ENCODE peak calls at places on chromosomes 3 and 15, in six cellular contexts. V is heart right ventricle, G is PC-9, A is heart left ventricle, M is endothelial cell, Z is choroid plexus epithelial cell. L is an unnamed sample.

GRCh38 chr3:55518451-55518850 is 31.3 kb upstream of the WNT5A start:
- DNase-seq in V (no peak), A (no peak), G (peak), Z (no peak), M (no peak), L (no peak)

GRCh38 chr3:148681080-148681479 is 16.6 kb upstream of the AGTR1 start:
- DNase-seq in M (no peak), Z (peak), V (no peak), A (no peak), G (peak), L (no peak)

GRCh38 chr15:65368300-65368617 is 9.5 kb downstream of the IGDCC3 start:
- DNase-seq in A (peak), M (peak), G (no peak), V (peak), Z (no peak), L (no peak)

GRCh38 chr3:188978772-188979171 is 193.0 kb upstream of the TPRG1 start:
- DNase-seq in G (no peak), M (no peak), V (peak), A (no peak), Z (peak), L (no peak)

GRCh38 chr3:153166206-153166605 is 4.2 kb downstream of the RAP2B start:
- DNase-seq in M (no peak), A (no peak), G (no peak), Z (peak), V (no peak), L (no peak)

GRCh38 chr3:197949767-197950660 is at the start of gene RPL35A:
- DNase-seq in V (peak), A (peak), G (peak), Z (peak), M (peak), L (peak)

GRCh38 chr3:79419222-79419621 is 348.6 kb downstream of the ROBO1 start:
- DNase-seq in A (no peak), Z (peak), V (no peak), G (no peak), M (no peak), L (no peak)

GRCh38 chr3:75655501-75655904 is 8.6 kb upstream of the FRG2C start:
- DNase-seq in Z (no peak), M (peak), G (no peak), A (no peak), V (no peak), L (no peak)

GRCh38 chr15:62964251-62964650 is 78.3 kb upstream of the TPM1 start:
- DNase-seq in M (no peak), V (no peak), Z (no peak), A (no peak), G (no peak), L (no peak)

GRCh38 chr3:38566215-38566528 is 70.0 kb downstream of the EXOG start:
- DNase-seq in G (no peak), M (no peak), A (no peak), Z (no peak), V (peak), L (no peak)

GRCh38 chr15:85297537-85297936 is 82.9 kb upstream of the AKAP13 start:
- DNase-seq in M (no peak), V (no peak), G (no peak), A (no peak), Z (no peak), L (no peak)

GRCh38 chr3:148090156-148090555 is 607.5 kb upstream of the AGTR1 start:
- DNase-seq in A (no peak), Z (no peak), G (no peak), M (no peak), V (no peak), L (no peak)

GRCh38 chr3:57863380-57863779 is 107.3 kb downstream of the SLMAP start:
- DNase-seq in V (no peak), M (no peak), A (no peak), Z (no peak), G (no peak), L (no peak)

GRCh38 chr3:159828542-159828943 is 160.1 kb upstream of the IL12A start:
- DNase-seq in M (no peak), V (no peak), G (no peak), Z (peak), A (no peak), L (peak)

GRCh38 chr3:55587476-55587875 is 100.4 kb upstream of the WNT5A start:
- DNase-seq in Z (peak), G (peak), V (no peak), A (no peak), M (no peak), L (no peak)

GRCh38 chr3:170942011-170942410 is 33.6 kb upstream of the EIF5A2 start:
- DNase-seq in V (no peak), A (no peak), Z (no peak), M (no peak), G (peak), L (no peak)

GRCh38 chr3:99953596-99953995 is 135.9 kb downstream of the CMSS1 start:
- DNase-seq in M (no peak), V (no peak), A (no peak), G (no peak), Z (no peak), L (no peak)

GRCh38 chr15:65408370-65409283 is 14.1 kb downstream of the IGDCC4 start:
- DNase-seq in M (no peak), Z (peak), A (no peak), G (no peak), V (no peak), L (no peak)

GRCh38 chr3:141619450-141619849 is 118.6 kb upstream of the RNF7 start:
- DNase-seq in V (no peak), M (no peak), G (no peak), A (no peak), Z (no peak), L (no peak)

GRCh38 chr15:69074843-69075224 is 60.3 kb downstream of the NOX5 start:
- DNase-seq in M (peak), A (no peak), G (no peak), Z (peak), V (no peak), L (no peak)

GRCh38 chr15:74908635-74909034 is 2.0 kb upstream of the FAM219B start:
- DNase-seq in V (no peak), A (no peak), G (no peak), M (no peak), Z (no peak), L (no peak)

GRCh38 chr3:192812736-192813383 is 85.5 kb upstream of the FGF12 start:
- DNase-seq in A (no peak), Z (peak), M (peak), V (no peak), G (peak), L (no peak)

GRCh38 chr3:100150583-100150982 is 36.3 kb upstream of the FILIP1L start:
- DNase-seq in Z (no peak), M (no peak), A (no peak), G (no peak), V (no peak), L (no peak)

GRCh38 chr3:19946832-19947548 is at the start of gene RAB5A:
- DNase-seq in G (peak), Z (peak), V (peak), M (peak), A (peak), L (peak)

GRCh38 chr3:171044828-171045793 is 18.6 kb upstream of the SLC2A2 start:
- DNase-seq in M (no peak), Z (peak), G (peak), A (no peak), V (no peak), L (no peak)

GRCh38 chr15:61228025-61228901 is 839 bp downstream of the RORA start:
- DNase-seq in Z (peak), A (no peak), G (no peak), M (peak), V (peak), L (no peak)

GRCh38 chr3:187798126-187798525 is 52.9 kb upstream of the BCL6 start:
- DNase-seq in M (no peak), G (no peak), Z (no peak), A (no peak), V (no peak), L (no peak)

GRCh38 chr15:88658972-88659931 is 20.4 kb downstream of the ISG20 start:
- DNase-seq in A (no peak), G (peak), M (no peak), Z (no peak), V (no peak), L (no peak)

GRCh38 chr3:78951546-78951945 is 816.3 kb downstream of the ROBO1 start:
- DNase-seq in Z (peak), M (no peak), V (no peak), A (no peak), G (no peak), L (no peak)

GRCh38 chr3:70982700-70983140 is 600.8 kb downstream of the FOXP1 start:
- DNase-seq in M (peak), A (peak), V (peak), G (peak), Z (peak), L (no peak)

GRCh38 chr15:42879390-42879912 is 41.1 kb downstream of the TTBK2 start:
- DNase-seq in Z (no peak), G (no peak), A (no peak), M (no peak), V (no peak), L (no peak)

GRCh38 chr15:74725845-74726773 is 781 bp upstream of the CYP1A1 start:
- DNase-seq in Z (peak), M (peak), V (peak), A (peak), G (no peak), L (peak)

GRCh38 chr3:56926513-56927282 is 124.9 kb upstream of the ARHGEF3 start:
- DNase-seq in Z (peak), M (no peak), V (no peak), A (no peak), G (no peak), L (no peak)

GRCh38 chr15:81642451-81642990 is 268.5 kb upstream of the TMC3 start:
- DNase-seq in V (no peak), M (no peak), A (no peak), G (no peak), Z (peak), L (no peak)

DNA sequence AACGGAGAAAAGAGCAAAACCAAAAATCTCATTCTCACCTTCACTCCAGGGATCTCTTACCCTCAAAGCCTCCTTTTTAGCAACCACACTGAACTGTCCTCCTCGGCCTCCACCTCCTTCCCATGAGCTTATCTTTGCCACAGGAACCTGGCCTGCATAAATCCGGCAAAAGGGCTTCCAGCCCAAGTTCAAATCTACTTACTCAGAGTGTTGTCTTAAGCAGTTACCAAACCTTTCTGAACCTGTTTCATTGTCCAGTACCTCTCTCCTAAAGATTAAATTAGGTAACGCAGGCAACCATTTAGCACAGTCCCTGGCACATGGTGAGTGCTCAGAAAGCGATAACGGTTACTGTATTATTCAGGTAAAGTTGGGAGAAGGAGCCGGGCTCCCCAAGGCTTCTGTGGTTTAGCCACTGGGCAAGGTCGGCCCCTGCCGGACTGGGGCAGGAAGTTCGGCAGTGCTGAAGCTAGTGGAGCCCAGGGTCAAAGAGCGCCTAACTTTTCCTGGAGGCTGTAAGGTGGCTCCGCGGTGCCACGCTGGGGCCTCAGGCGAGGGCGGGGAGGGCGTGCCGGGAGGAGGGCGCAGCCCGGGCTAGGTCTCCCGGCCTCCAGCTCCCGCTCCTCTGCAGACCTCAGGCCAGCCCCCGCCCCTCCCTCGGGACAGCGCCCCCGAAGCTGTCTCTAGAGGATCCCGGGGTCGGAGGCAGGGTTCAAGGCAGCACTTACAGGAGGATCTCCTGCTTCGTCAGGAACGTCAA is 620 bp downstream of the CIB1 start:
- DNase-seq in M (peak), A (peak), Z (peak), G (peak), V (peak), L (peak)
- TF ChIP-seq CTCF in M (no peak), A (peak), Z (peak), G (peak), V (peak), L (peak)

GRCh38 chr3:143070977-143071551 is 48.5 kb upstream of the CHST2 start:
- DNase-seq in G (peak), A (no peak), M (no peak), Z (peak), V (no peak), L (no peak)
- TF ChIP-seq CTCF in G (no peak), A (no peak), M (no peak), Z (no peak), V (no peak), L (no peak)

GRCh38 chr3:52931889-52932288 is 34.5 kb upstream of the STIMATE start:
- DNase-seq in G (no peak), M (no peak), V (no peak), A (no peak), Z (no peak), L (no peak)
- TF ChIP-seq CTCF in G (no peak), M (no peak), V (no peak), A (no peak), Z (peak), L (no peak)

GRCh38 chr3:139716908-139717485 is 39.2 kb upstream of the NMNAT3 start:
- DNase-seq in A (no peak), M (no peak), V (no peak), G (no peak), Z (peak), L (no peak)

GRCh38 chr3:139721370-139721769 is 43.6 kb upstream of the NMNAT3 start:
- DNase-seq in Z (no peak), G (no peak), A (no peak), V (no peak), M (no peak), L (no peak)

GRCh38 chr3:139715736-139716135 is 38.0 kb upstream of the NMNAT3 start:
- DNase-seq in V (no peak), A (no peak), G (no peak), M (no peak), Z (no peak), L (no peak)

GRCh38 chr3:139718415-139718814 is 40.6 kb upstream of the NMNAT3 start:
- DNase-seq in G (no peak), Z (peak), A (peak), M (peak), V (peak), L (no peak)
- TF ChIP-seq CTCF in G (peak), Z (peak), A (peak), M (peak), V (peak), L (no peak)

DNA sequence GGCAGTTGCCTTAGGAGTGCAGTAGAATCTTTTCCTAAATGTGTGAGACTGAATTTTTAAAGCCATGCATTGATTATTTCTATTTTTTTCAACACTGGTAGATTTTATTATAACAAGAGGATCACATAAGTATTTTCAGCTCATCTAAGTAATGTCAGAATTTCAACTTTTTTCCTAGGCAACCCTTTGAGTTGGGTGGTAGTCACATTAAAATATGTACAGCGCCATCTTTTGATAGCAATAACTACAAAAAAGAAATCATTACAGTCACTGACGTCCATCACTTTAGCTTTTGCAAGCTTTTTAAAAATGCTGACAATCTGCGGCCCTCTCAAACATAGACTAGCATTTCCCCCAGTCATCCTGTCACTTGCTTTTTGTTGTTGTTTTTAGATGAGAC is 384.2 kb upstream of the KCNMB2 start:
- DNase-seq in Z (peak), V (no peak), A (no peak), M (no peak), G (no peak), L (no peak)
- TF ChIP-seq CTCF in Z (peak), V (no peak), A (no peak), M (no peak), G (no peak), L (no peak)

GRCh38 chr3:4271834-4272233 is 31.3 kb upstream of the SETMAR start:
- DNase-seq in A (no peak), V (no peak), M (no peak), Z (peak), G (no peak), L (peak)
- TF ChIP-seq CTCF in A (peak), V (peak), M (peak), Z (peak), G (peak), L (peak)

GRCh38 chr15:33309602-33310276 is 1.0 kb upstream of the RYR3 start:
- DNase-seq in M (peak), V (peak), Z (peak), G (no peak), A (no peak), L (peak)
- TF ChIP-seq CTCF in M (no peak), V (peak), Z (peak), G (no peak), A (peak), L (no peak)

GRCh38 chr3:111681705-111682426 is 86.7 kb upstream of the ZBED2 start:
- DNase-seq in A (no peak), G (no peak), M (no peak), Z (no peak), V (no peak), L (no peak)

GRCh38 chr3:111676177-111677021 is 81.3 kb upstream of the ZBED2 start:
- DNase-seq in G (peak), M (no peak), Z (no peak), V (no peak), A (no peak), L (no peak)
- TF ChIP-seq CTCF in G (no peak), M (no peak), Z (no peak), V (no peak), A (no peak), L (no peak)

L was measured in GM10248.